ENCODE peak calls at places on chromosomes 5 and 9, in five cellular contexts. Q is GM23338, W is MM.1S, H is hepatocyte, A is HCT116. T is an unnamed sample.
A peak's percentile ranks its signal among the peaks of the same experiment; 100 is the strongest.

GRCh38 chr5:1786621-1787471 is 12.8 kb downstream of the MRPL36 start:
- DNase-seq in Q (no peak), A (no peak), W (no peak), H (no peak), T (no peak)

GRCh38 chr5:136135536-136135935 is 2.9 kb downstream of the SMAD5 start:
- DNase-seq in Q (no peak), A (no peak), H (no peak), W (no peak), T (peak; percentile 22)

GRCh38 chr9:70413427-70413797 is 1.0 kb downstream of the KLF9 start:
- DNase-seq in W (peak; percentile 55), Q (peak; percentile 70), A (no peak), H (peak; percentile 85), T (peak; percentile 88)

GRCh38 chr9:91781116-91781515 is 168.9 kb downstream of the ROR2 start:
- DNase-seq in Q (no peak), W (no peak), H (no peak), A (no peak), T (no peak)

GRCh38 chr9:13615660-13616615 is 336.4 kb upstream of the MPDZ start:
- DNase-seq in A (no peak), H (no peak), Q (no peak), W (no peak), T (no peak)

GRCh38 chr9:136741885-136742568 is 713 bp downstream of the LCN10 start:
- DNase-seq in H (no peak), Q (no peak), W (no peak), A (no peak), T (no peak)

GRCh38 chr9:134691695-134692572 is 50.3 kb downstream of the COL5A1 start:
- DNase-seq in Q (no peak), W (no peak), A (no peak), H (no peak), T (no peak)

GRCh38 chr5:168798065-168799023 is 219.2 kb upstream of the PANK3 start:
- DNase-seq in H (no peak), Q (no peak), W (no peak), A (no peak), T (peak; percentile 26)

GRCh38 chr5:155050384-155051019 is 36.9 kb downstream of the KIF4B start:
- DNase-seq in A (no peak), W (no peak), H (peak; percentile 13), Q (peak; percentile 17), T (no peak)

GRCh38 chr5:138979684-138980275 is 104.6 kb upstream of the LRRTM2 start:
- DNase-seq in W (no peak), H (no peak), Q (no peak), A (no peak), T (no peak)

GRCh38 chr9:88816141-88816540 is 175.1 kb upstream of the S1PR3 start:
- DNase-seq in W (no peak), Q (no peak), H (no peak), A (no peak), T (peak; percentile 87)

GRCh38 chr5:8081179-8081578 is 212.2 kb downstream of the MTRR start:
- DNase-seq in Q (no peak), A (no peak), W (no peak), H (no peak), T (no peak)

GRCh38 chr5:17005087-17005828 is 69.2 kb upstream of the MYO10 start:
- DNase-seq in A (no peak), H (no peak), Q (no peak), W (no peak), T (no peak)

GRCh38 chr5:40755093-40755406 is 711 bp downstream of the TTC33 start:
- DNase-seq in H (peak; percentile 86), A (peak; percentile 59), Q (peak; percentile 79), W (peak; percentile 82), T (peak; percentile 90)

GRCh38 chr5:109388407-109388806 is 21.4 kb downstream of the PJA2 start:
- DNase-seq in H (no peak), W (no peak), A (no peak), Q (no peak), T (peak; percentile 65)

GRCh38 chr5:74318985-74319563 is 321.5 kb downstream of the ENC1 start:
- DNase-seq in A (no peak), Q (no peak), H (no peak), W (no peak), T (peak; percentile 81)

DNA sequence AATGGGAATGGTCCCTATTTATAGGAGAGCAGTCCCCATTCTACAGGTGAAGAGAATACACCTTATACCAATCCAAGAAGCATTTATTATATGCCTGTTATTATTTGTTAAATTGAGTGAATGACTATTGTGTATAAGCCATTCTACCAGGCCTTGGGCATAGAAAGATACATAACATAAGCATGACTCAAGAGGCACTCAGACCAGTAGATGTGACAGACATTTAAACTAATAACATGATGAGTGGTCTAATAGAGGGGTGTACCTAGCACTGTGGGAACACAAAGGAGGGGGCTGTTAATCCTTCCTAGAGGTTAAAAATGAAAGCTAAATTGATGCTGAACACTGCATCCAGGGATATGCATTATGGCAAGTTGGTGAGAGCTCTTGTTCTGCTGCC is 145.0 kb upstream of the TNC start:
- DNase-seq in A (no peak), W (no peak), Q (no peak), H (no peak), T (peak; percentile 53)
- H3K27ac ChIP-seq in A (no peak overlapping the region), W (no peak overlapping the region), Q (no peak overlapping the region), H (peak overlapping the region; percentile 46), T (peak overlapping the region; percentile 65)

DNA sequence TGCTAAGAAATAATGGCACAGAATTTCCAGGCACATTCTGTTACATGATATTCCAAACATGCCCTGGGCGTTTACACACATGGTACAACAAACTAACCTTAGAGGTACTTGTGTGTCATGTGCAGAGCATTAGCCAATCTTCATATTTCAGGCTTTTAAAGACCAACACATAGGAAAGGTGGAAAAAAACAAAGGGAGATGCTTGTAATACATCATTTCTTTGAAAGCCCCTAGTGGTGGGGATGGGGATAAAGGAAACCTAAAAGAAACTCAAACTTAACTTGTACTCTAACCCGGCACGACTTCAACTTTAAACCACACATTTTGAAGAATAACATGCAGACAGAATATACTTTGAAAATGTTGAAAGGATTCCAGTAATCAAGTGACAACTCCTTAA is 133.6 kb downstream of the PTPRD start:
- DNase-seq in Q (peak; percentile 65), H (peak; percentile 4), W (no peak), A (no peak), T (peak; percentile 0)
- TF ChIP-seq EZH2phosphoT487 in Q (no peak), H (no peak), W (no peak), A (no peak), T (no peak)

DNA sequence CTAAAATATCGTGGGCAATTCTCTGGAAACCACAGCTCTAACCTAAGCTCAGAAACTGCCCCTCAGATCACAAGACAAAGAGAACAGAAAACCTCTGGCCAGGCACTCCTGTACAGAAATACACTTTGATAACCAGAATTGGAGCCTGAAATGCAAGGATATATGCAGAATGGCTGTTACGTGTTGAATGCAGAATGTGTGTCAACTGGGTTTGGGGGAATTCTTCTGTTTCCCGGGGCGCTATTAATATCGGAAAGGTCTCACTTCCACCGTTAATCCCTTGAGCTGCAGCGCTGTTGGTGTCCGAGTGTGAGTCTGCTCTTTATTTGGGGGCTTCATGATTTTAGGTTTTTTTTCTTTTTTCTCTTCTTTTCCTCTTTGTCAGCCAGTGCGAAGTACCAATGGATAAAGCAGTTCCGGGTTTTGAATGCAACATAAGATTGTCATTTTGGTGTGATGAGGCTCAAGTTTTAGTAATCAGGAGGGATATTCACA is 1.2 kb downstream of the PIK3R1 start:
- DNase-seq in A (no peak), Q (no peak), W (no peak), H (no peak), T (peak; percentile 62)
- H3K79me2 ChIP-seq in A (peaks cover 14% of the 10 kb centered on the region), Q (peaks cover 42% of the 10 kb centered on the region), W (peaks cover 55% of the 10 kb centered on the region), H (peaks cover 62% of the 10 kb centered on the region), T (peaks cover 55% of the 10 kb centered on the region)

GRCh38 chr9:36319183-36319582 is 60.9 kb upstream of the GNE start:
- DNase-seq in H (no peak), Q (no peak), A (no peak), W (no peak), T (no peak)
- H3K27ac ChIP-seq in H (peak overlapping the region; percentile 76), Q (no peak overlapping the region), A (no peak overlapping the region), W (no peak overlapping the region), T (no peak overlapping the region)

GRCh38 chr5:15592728-15593127 is 92.7 kb downstream of the FBXL7 start:
- DNase-seq in W (no peak), H (peak; percentile 16), Q (no peak), A (no peak), T (no peak)
- TF ChIP-seq EZH2phosphoT487 in W (no peak), H (no peak), Q (no peak), A (no peak), T (no peak)

GRCh38 chr5:133205649-133206048 is 153.8 kb downstream of the HSPA4 start:
- DNase-seq in W (no peak), A (no peak), H (no peak), Q (no peak), T (peak; percentile 32)

GRCh38 chr5:133203317-133204305 is 151.8 kb downstream of the HSPA4 start:
- DNase-seq in A (no peak), Q (no peak), H (no peak), W (no peak), T (no peak)

GRCh38 chr5:133202066-133202665 is 150.4 kb downstream of the HSPA4 start:
- DNase-seq in H (no peak), A (no peak), Q (no peak), W (no peak), T (no peak)

GRCh38 chr5:133201310-133201709 is 149.5 kb downstream of the HSPA4 start:
- DNase-seq in Q (no peak), A (no peak), W (no peak), H (no peak), T (no peak)

DNA sequence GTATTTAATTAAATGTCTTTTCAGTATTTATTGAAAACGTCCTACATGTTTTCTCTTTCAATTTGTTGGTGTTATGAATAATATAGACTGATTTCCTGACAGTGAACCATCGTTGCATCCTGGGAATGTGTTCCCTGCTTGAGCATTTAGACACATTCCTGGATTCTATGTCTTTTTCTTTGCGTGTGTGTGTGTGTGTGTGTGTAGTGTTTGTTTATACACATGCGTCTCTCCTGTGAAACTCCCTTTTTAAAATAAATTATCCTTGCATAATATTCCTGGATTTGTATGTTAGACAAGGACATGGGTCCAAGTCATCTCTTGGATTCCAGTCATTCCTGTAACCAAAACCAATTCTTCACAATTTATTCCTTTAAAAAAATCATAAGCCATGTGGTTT is 153.4 kb downstream of the HSPA4 start:
- DNase-seq in A (no peak), Q (no peak), H (no peak), W (no peak), T (peak; percentile 17)
- H3K79me2 ChIP-seq in A (no peaks in the 10 kb centered on the region), Q (no peaks in the 10 kb centered on the region), H (no peaks in the 10 kb centered on the region), W (no peaks in the 10 kb centered on the region), T (no peaks in the 10 kb centered on the region)